ENCODE peak calls at places on chromosome 22, in five cellular contexts. M, N, W, Y and F are unnamed samples.

GRCh38 chr22:37608477-37609239 is at the start of gene GGA1:
- DNase-seq in W (peak; percentile 98), N (peak; percentile 95), Y (peak; percentile 98), M (peak; percentile 95), F (peak; percentile 98)

GRCh38 chr22:39264344-39265116 is 19.7 kb upstream of the PDGFB start:
- DNase-seq in Y (no peak), W (no peak), N (no peak), M (no peak), F (no peak)

GRCh38 chr22:35734517-35734827 is 16.8 kb downstream of the APOL5 start:
- DNase-seq in W (no peak), Y (no peak), M (no peak), N (no peak), F (no peak)

GRCh38 chr22:42340695-42341383 is 70.4 kb upstream of the TCF20 start:
- DNase-seq in N (no peak), W (no peak), M (peak; percentile 52), Y (no peak), F (no peak)

GRCh38 chr22:38611559-38611958 is 41.6 kb upstream of the DMC1 start:
- DNase-seq in M (no peak), Y (no peak), N (no peak), W (no peak), F (no peak)

GRCh38 chr22:45923812-45924211 is 53.1 kb downstream of the WNT7B start:
- DNase-seq in Y (no peak), M (no peak), W (no peak), N (no peak), F (no peak)

GRCh38 chr22:36425977-36426523 is 38.3 kb upstream of the MYH9 start:
- DNase-seq in M (peak; percentile 55), W (no peak), Y (no peak), N (no peak), F (peak; percentile 42)

GRCh38 chr22:26479043-26479791 is 4.4 kb downstream of the HPS4 start:
- DNase-seq in M (no peak), Y (no peak), N (no peak), W (no peak), F (no peak)

GRCh38 chr22:27959335-27960090 is 40.5 kb upstream of the PITPNB start:
- DNase-seq in W (no peak), N (no peak), Y (no peak), M (peak; percentile 77), F (no peak)

GRCh38 chr22:38756631-38757463 is 1.0 kb upstream of the SUN2 start:
- DNase-seq in M (no peak), N (no peak), Y (no peak), W (no peak), F (no peak)

GRCh38 chr22:39353346-39353745 is 3.6 kb downstream of the SYNGR1 start:
- DNase-seq in M (no peak), Y (no peak), N (no peak), W (no peak), F (no peak)

GRCh38 chr22:30742291-30743256 is 47.9 kb downstream of the OSBP2 start:
- DNase-seq in M (no peak), Y (peak; percentile 16), W (no peak), N (no peak), F (no peak)

GRCh38 chr22:24801906-24802504 is 4.0 kb upstream of the SGSM1 start:
- DNase-seq in N (no peak), W (no peak), M (no peak), Y (no peak), F (no peak)

GRCh38 chr22:24807284-24807950 is 1.4 kb downstream of the SGSM1 start:
- DNase-seq in N (no peak), M (peak; percentile 19), W (no peak), Y (no peak), F (no peak)

GRCh38 chr22:24806663-24807001 is 621 bp downstream of the SGSM1 start:
- DNase-seq in N (no peak), W (no peak), Y (no peak), M (no peak), F (no peak)

GRCh38 chr22:24805790-24806662 is at the start of gene SGSM1:
- DNase-seq in Y (peak; percentile 27), W (no peak), M (peak; percentile 93), N (no peak), F (peak; percentile 95)

DNA sequence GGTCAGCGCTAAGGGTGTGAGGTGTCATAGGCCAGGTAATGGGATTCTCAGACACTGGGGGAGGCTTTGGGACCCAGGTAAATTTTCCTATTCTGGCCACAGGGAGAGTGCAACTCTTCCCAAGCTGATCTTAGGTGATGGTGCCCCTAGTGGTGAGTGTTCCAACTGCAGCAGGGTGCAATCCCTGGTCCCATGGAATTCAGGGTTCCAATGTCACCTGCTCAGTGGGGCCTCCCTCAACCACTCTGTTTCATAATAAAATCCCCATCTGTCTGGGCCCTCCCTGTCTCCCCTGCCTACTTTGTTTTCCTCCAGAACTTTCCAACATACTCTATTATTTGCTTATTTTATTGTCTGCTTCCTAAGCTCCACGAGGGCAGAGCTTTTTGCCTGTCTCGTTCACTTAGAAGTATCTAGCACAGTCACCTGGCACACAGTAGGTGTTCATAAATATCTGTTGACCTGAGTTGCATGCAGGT is 2.9 kb upstream of the SGSM1 start:
- DNase-seq in Y (no peak), N (no peak), W (peak; percentile 40), M (peak; percentile 66), F (peak; percentile 69)
- TF ChIP-seq CTCF in Y (peak; percentile 96), N (peak; percentile 85), W (peak; percentile 93), M (peak; percentile 97), F (peak; percentile 86)

DNA sequence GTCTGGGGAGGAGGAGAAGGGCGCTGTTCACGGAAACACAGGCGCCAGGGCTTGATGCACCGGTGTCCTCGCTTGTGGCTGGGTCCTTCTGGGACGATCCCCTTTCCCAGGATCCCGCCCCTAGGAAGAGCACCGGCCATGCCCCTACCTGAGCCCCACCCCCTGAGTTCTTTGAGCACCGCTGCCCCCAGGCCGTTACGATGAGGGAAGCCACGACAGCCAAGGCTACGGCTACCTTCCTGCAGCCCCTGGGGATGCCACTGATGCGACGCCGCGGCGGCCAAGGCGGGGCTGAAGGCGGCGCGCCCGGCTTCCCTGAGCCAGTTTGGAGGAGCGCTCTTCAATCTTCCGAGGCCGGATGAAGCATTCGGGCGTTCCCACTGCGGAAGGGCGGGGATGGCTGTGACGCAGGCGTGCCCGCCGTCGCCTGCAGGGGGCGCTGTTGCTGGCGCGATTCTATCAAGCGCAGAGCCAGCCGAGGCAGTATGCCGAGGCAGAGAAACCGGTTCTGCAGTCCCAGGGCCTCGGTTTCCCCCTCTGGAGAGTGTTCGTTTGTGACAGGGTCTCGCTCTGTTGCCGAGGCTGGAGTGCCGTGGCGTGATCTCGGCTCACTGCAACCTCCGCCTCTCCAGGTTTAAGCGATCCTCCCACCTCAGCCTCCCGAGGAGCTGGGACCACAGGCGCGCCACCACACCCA is 9.7 kb upstream of the NEFH start:
- DNase-seq in M (peak; percentile 72), N (no peak), W (peak; percentile 34), Y (peak; percentile 41), F (peak; percentile 82)
- TF ChIP-seq CTCF in M (peak; percentile 89), N (peak; percentile 95), W (peak; percentile 70), Y (peak; percentile 88), F (peak; percentile 50)

GRCh38 chr22:43745783-43746356 is 66.2 kb downstream of the EFCAB6 start:
- DNase-seq in Y (no peak), W (no peak), M (no peak), N (no peak), F (no peak)

GRCh38 chr22:43740587-43741270 is 71.4 kb downstream of the EFCAB6 start:
- DNase-seq in N (no peak), M (peak; percentile 23), Y (no peak), W (peak; percentile 30), F (no peak)

GRCh38 chr22:43743929-43744643 is 68.0 kb downstream of the EFCAB6 start:
- DNase-seq in Y (no peak), M (no peak), N (no peak), W (no peak), F (no peak)

GRCh38 chr22:43742551-43742950 is 69.6 kb downstream of the EFCAB6 start:
- DNase-seq in Y (no peak), N (no peak), M (no peak), W (no peak), F (no peak)

DNA sequence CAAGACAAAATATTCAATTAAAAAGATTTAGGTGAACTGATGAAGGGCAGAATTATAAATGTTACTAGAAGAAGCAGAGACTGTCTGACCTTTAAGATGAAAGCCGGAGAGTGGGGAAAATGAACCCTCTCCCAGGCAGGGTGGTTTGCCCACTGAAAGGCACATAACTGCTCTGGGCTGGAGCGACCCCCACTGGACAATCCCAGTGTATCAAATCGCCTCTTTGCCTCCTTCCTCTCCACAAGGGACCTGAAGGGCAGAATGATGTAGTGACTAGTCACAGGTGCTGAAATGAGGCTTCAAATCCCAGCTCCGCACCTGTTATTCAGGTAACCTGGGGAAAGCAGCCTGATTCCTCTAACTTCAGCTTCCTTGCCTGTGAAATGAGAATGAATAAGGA is 69.0 kb downstream of the EFCAB6 start:
- DNase-seq in Y (no peak), W (no peak), M (peak; percentile 59), N (no peak), F (no peak)
- TF ChIP-seq CTCF in Y (peak; percentile 11), W (no peak), M (peak; percentile 11), N (no peak), F (peak; percentile 11)

DNA sequence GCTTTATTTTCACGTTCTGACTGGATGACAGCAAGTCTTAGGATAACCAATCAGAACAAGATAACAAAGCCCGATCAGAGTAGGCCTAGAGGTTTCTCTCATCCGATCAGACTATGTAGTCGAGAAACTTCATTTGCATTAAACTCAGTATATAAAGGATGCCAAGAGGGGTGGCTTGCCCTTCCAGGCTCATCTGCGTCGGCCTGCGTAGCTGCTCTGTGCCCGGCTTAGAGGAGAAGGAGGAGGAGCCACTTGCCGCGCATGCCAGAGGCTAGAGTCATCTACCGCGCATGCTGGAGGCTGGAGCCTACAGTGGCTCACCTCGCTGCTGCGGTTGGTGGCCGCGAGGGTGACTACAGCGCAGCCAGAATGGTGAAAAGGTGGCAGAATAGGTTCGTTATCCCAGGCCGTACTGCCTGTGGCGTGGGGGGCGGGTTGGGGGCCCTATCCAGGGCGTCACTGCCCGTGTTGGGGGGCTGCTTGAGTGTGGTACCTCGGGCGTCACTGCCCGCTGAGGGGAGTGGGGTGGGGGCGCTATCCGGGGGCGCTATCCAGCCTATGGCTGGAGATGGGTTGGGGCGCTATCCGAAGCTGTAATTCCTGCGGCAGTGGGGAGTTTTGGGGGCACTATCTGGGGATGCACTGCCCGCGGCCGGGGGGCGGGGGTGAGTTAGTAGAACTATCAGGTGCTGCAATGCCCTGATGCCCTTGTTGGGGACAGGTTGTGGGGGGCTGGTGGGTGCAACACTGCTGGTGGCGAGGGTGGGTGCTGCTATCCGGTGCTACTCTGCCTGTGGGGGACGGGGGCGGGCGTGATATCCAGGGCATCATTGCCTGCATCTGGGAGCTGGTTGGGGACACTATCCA is at the start of gene RFPL2:
- DNase-seq in Y (peak; percentile 15), N (no peak), W (peak; percentile 9), M (peak; percentile 90), F (no peak)
- TF ChIP-seq CTCF in Y (no peak), N (peak; percentile 6), W (no peak), M (no peak), F (no peak)

GRCh38 chr22:17727244-17727892 is 46.9 kb downstream of the BID start:
- DNase-seq in W (no peak), N (no peak), Y (no peak), M (no peak), F (no peak)
- TF ChIP-seq CTCF in W (no peak), N (no peak), Y (no peak), M (no peak), F (no peak)

GRCh38 chr22:20000246-20001081 is 16.2 kb downstream of the ARVCF start:
- DNase-seq in M (peak; percentile 54), N (no peak), W (no peak), Y (no peak), F (no peak)
- TF ChIP-seq CTCF in M (no peak), N (no peak), W (no peak), Y (no peak), F (no peak)